ENCODE peak calls at places on chromosomes 13 and 19, in seven cellular contexts. S, Z, E, N, K, D and W are unnamed samples. For H3K36me3 and H3K27me3, the result is how much of the 10 kb centered on the place peaks cover.

GRCh38 chr19:54209748-54210494 is 9.3 kb downstream of the RPS9 start:
- DNase-seq in S (no peak), Z (peak), E (peak), N (peak), K (peak), D (peak), W (no peak)

GRCh38 chr19:30449673-30450072 is 77.5 kb downstream of the ZNF536 start:
- DNase-seq in S (no peak), Z (no peak), E (no peak), N (no peak), K (no peak), D (no peak), W (peak)

GRCh38 chr19:16285769-16286564 is 38.7 kb upstream of the KLF2 start:
- DNase-seq in S (no peak), Z (peak), E (no peak), N (no peak), K (no peak), D (no peak), W (peak)

GRCh38 chr19:948842-949496 is 23.1 kb downstream of the ARID3A start:
- DNase-seq in S (no peak), Z (no peak), E (no peak), N (no peak), K (no peak), D (no peak), W (no peak)

GRCh38 chr13:42968906-42969305 is 23.1 kb downstream of the EPSTI1 start:
- DNase-seq in S (no peak), Z (peak), E (no peak), N (peak), K (no peak), D (no peak), W (peak)

GRCh38 chr13:32261567-32261966 is 53.6 kb downstream of the ZAR1L start:
- DNase-seq in S (no peak), Z (peak), E (peak), N (no peak), K (peak), D (peak), W (no peak)

GRCh38 chr13:44274838-44275237 is 98.8 kb upstream of the SERP2 start:
- DNase-seq in S (no peak), Z (no peak), E (no peak), N (no peak), K (no peak), D (no peak), W (no peak)

GRCh38 chr19:15683411-15683810 is 10.5 kb downstream of the CYP4F12 start:
- DNase-seq in S (no peak), Z (no peak), E (no peak), N (no peak), K (no peak), D (no peak), W (no peak)

GRCh38 chr19:934865-935422 is 9.1 kb downstream of the ARID3A start:
- DNase-seq in S (no peak), Z (peak), E (peak), N (peak), K (peak), D (no peak), W (no peak)

GRCh38 chr13:74695021-74695800 is 561.0 kb upstream of the KLF12 start:
- DNase-seq in S (no peak), Z (no peak), E (no peak), N (no peak), K (no peak), D (peak), W (no peak)

GRCh38 chr13:66322193-66322592 is 907.9 kb downstream of the PCDH9 start:
- DNase-seq in S (no peak), Z (no peak), E (no peak), N (no peak), K (no peak), D (no peak), W (no peak)

GRCh38 chr19:35744688-35745327 is 410 bp downstream of the U2AF1L4 start:
- DNase-seq in S (peak), Z (peak), E (peak), N (peak), K (peak), D (peak), W (peak)

GRCh38 chr13:53783466-53783865 is 754.9 kb downstream of the OLFM4 start:
- DNase-seq in S (no peak), Z (peak), E (no peak), N (no peak), K (no peak), D (no peak), W (no peak)

DNA sequence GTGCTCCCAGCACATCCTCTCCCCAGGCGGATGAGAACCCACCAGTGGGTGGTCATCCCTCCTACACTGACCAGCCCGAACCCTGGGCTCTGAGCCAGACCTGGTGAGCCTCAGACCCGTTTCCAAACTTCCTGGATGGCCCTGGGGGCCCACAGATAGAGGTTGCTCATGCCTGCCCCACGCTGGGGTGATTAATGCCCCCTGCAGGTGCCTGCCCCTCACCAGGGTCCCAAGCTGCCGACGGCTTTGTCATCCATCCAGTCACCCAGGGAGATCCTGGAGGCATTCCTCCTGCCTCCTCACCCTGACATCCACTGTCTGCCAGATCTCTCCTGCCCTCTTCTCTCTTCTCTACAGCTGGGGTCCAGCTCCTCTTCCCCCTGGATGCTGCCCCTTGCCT is 28.4 kb upstream of the PLA2G4C start:
- DNase-seq in S (no peak), Z (no peak), E (no peak), N (no peak), K (no peak), D (no peak), W (no peak)
- H3K36me3 ChIP-seq in S (under half), Z (under half), E (under half), N (under half), K (under half), D (under half), W (under half)

GRCh38 chr19:38488811-38489481 is 55.5 kb downstream of the RYR1 start:
- DNase-seq in S (no peak), Z (no peak), E (no peak), N (no peak), K (no peak), D (no peak), W (no peak)

GRCh38 chr19:38492147-38492813 is 58.8 kb downstream of the RYR1 start:
- DNase-seq in S (no peak), Z (no peak), E (no peak), N (no peak), K (no peak), D (no peak), W (no peak)

GRCh38 chr19:38488096-38488495 is 54.6 kb downstream of the RYR1 start:
- DNase-seq in S (no peak), Z (no peak), E (no peak), N (no peak), K (no peak), D (no peak), W (no peak)

GRCh38 chr19:38494379-38494778 is 60.9 kb downstream of the RYR1 start:
- DNase-seq in S (no peak), Z (no peak), E (no peak), N (no peak), K (no peak), D (no peak), W (peak)

DNA sequence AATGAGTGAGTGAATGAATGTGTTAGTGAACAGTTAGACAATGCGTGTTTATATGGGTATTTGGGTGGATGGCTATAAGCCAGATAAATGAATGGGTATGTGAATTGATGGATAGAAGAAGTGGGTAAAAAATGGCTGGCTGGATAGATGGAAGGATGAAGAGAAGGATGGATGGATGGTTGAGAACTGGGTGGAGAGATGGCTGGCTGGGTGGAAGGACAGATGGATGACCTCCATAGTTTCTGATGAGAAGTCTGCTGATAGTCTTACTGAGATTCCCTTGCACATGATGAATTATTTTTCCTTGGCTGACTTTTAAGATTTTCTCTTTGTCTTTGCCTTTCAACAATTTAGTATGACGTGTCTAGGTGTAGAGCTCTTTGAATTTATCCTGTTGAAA is 57.4 kb downstream of the RYR1 start:
- DNase-seq in S (no peak), Z (no peak), E (no peak), N (no peak), K (no peak), D (no peak), W (no peak)
- H3K27me3 ChIP-seq in S (under half), Z (under half), E (under half), N (under half), K (under half), D (under half), W (under half)

GRCh38 chr13:40240293-40240692 is 426.1 kb downstream of the FOXO1 start:
- DNase-seq in S (no peak), Z (no peak), E (no peak), N (no peak), K (no peak), D (no peak), W (no peak)

GRCh38 chr13:40243047-40243446 is 423.4 kb downstream of the FOXO1 start:
- DNase-seq in S (no peak), Z (no peak), E (no peak), N (no peak), K (no peak), D (no peak), W (no peak)

GRCh38 chr13:40245567-40245966 is 420.9 kb downstream of the FOXO1 start:
- DNase-seq in S (no peak), Z (no peak), E (no peak), N (no peak), K (no peak), D (no peak), W (no peak)

GRCh38 chr13:40247845-40248244 is 418.6 kb downstream of the FOXO1 start:
- DNase-seq in S (no peak), Z (no peak), E (no peak), N (no peak), K (no peak), D (peak), W (no peak)

GRCh38 chr13:40243982-40244381 is 422.5 kb downstream of the FOXO1 start:
- DNase-seq in S (no peak), Z (no peak), E (no peak), N (no peak), K (no peak), D (no peak), W (no peak)
- H3K36me3 ChIP-seq in S (under half), Z (under half), E (under half), N (under half), K (under half), D (under half), W (under half)

GRCh38 chr13:113123226-113124150 is 889 bp downstream of the F10 start:
- DNase-seq in S (no peak), Z (no peak), E (no peak), N (peak), K (no peak), D (no peak), W (peak)
- H3K27me3 ChIP-seq in S (under half), Z (under half), E (under half), N (under half), K (under half), D (under half), W (under half)

GRCh38 chr19:3295581-3295980 is 70.8 kb upstream of the NFIC start:
- DNase-seq in S (no peak), Z (no peak), E (no peak), N (no peak), K (no peak), D (no peak), W (peak)

GRCh38 chr19:3293560-3293959 is 69.1 kb downstream of the CELF5 start:
- DNase-seq in S (no peak), Z (no peak), E (no peak), N (no peak), K (no peak), D (no peak), W (peak)

GRCh38 chr19:3296034-3296433 is 70.3 kb upstream of the NFIC start:
- DNase-seq in S (no peak), Z (no peak), E (no peak), N (no peak), K (no peak), D (no peak), W (peak)

GRCh38 chr19:3292958-3293529 is 68.6 kb downstream of the CELF5 start:
- DNase-seq in S (no peak), Z (no peak), E (no peak), N (peak), K (no peak), D (no peak), W (peak)

DNA sequence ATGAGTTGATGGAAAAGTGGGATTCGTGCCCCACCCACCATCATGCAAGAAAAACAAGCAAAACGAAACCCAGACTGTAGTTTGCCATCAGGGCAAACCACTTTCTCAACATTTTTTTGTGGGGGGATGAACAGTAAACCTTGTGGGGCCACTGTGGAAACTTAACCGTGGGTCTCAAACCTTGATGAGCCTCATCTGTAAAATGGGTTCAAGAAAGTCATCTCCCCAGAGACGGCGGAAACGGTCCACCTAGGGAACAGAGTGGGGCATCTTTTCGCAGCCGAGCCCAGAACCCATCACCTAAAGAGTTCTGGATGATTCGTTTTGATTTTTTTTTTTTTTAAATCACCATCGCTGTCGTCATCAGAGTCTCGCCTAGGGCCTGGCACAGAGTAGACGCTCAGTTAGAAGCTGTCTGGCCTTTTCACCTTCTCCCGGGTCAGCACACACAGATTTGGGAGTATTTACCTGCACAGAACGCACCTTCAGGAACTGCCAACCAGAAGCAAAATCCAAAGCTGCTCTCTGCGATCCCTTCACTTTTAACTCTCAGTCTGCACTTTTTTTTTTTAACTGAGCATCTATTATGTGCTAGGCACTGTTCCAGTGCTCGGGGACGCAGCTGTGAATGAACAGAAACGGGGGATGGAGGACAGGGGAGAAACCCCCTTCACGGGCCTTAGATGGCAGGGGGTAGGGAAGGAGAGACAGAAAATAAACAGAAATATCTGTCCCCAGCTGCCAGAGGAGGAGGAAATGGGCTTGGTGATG is 69.8 kb downstream of the CELF5 start:
- DNase-seq in S (no peak), Z (no peak), E (no peak), N (no peak), K (no peak), D (no peak), W (peak)
- H3K36me3 ChIP-seq in S (under half), Z (under half), E (under half), N (under half), K (under half), D (under half), W (under half)

GRCh38 chr19:13007292-13008045 is 12.2 kb downstream of the NFIX start:
- DNase-seq in S (no peak), Z (peak), E (peak), N (no peak), K (peak), D (no peak), W (peak)

GRCh38 chr19:13006431-13007281 is 11.4 kb downstream of the NFIX start:
- DNase-seq in S (no peak), Z (no peak), E (peak), N (no peak), K (no peak), D (no peak), W (peak)

GRCh38 chr19:13010992-13011652 is 15.8 kb downstream of the NFIX start:
- DNase-seq in S (no peak), Z (no peak), E (no peak), N (no peak), K (no peak), D (no peak), W (peak)

GRCh38 chr19:13010038-13010991 is 15.0 kb downstream of the NFIX start:
- DNase-seq in S (no peak), Z (no peak), E (no peak), N (no peak), K (no peak), D (no peak), W (peak)

GRCh38 chr19:13008926-13009787 is 13.9 kb downstream of the NFIX start:
- DNase-seq in S (no peak), Z (no peak), E (no peak), N (no peak), K (no peak), D (no peak), W (peak)
- H3K27me3 ChIP-seq in S (under half), Z (under half), E (under half), N (under half), K (under half), D (under half), W (half or more)

DNA sequence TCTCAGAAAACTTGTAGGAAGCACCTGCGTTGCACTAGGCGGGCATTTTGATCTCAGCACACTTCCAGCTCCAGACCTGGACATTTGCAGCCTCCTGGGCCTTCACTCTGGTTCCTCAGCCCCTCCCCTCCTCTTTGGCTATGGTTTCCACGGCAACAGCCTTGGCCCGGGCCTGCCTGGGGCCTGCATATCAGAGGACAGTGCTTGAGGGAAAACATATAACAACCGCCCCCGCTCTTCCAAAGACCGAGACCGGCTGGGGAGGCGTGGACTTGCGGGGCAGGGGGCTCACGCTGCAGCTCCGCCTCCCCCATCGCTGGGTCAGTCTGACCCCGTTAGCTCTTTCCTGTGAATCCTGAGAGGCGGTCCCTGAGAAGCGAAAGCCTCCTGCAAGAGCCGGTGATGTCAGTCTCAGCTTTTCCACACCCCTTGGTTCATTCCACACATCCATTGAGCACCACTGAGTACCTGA is 125.7 kb upstream of the PEG3 start:
- DNase-seq in S (no peak), Z (no peak), E (peak), N (no peak), K (no peak), D (no peak), W (no peak)
- H3K36me3 ChIP-seq in S (under half), Z (under half), E (under half), N (under half), K (under half), D (under half), W (under half)

GRCh38 chr19:40604647-40605200 is 3.6 kb downstream of the LTBP4 start:
- DNase-seq in S (no peak), Z (peak), E (peak), N (peak), K (no peak), D (no peak), W (peak)
- H3K27me3 ChIP-seq in S (under half), Z (under half), E (under half), N (under half), K (under half), D (under half), W (half or more)

DNA sequence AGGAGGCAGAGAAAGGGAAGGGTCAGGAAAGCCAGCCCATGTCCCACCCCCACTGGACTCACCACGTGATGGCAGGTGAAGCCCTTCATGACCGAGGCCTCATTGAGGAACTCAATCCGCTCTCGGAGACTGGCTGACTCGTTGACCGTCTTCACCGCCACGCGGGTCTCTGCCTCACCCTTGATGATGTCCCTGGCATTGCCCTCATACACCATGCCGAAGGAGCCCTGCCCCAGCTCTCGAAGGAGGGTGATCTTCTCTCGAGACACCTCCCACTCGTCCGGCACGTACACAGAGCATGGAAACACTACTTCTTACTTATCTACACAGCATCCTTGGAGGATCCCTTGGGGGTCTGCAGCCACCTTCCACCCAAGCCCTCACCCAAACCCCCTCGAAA is 55.7 kb downstream of the ZNF557 start:
- DNase-seq in S (no peak), Z (no peak), E (no peak), N (no peak), K (no peak), D (no peak), W (no peak)
- H3K36me3 ChIP-seq in S (under half), Z (under half), E (under half), N (under half), K (half or more), D (under half), W (under half)

GRCh38 chr19:46040952-46041500 is at the start of gene IGFL4:
- DNase-seq in S (no peak), Z (no peak), E (no peak), N (no peak), K (no peak), D (no peak), W (no peak)
- H3K27me3 ChIP-seq in S (under half), Z (under half), E (under half), N (under half), K (under half), D (under half), W (under half)